ENCODE peak calls at places on chromosome 12, in seven cellular contexts. One of them, this sample, is unnamed.

GRCh38 chr12:110718222-110718908 is 24.3 kb downstream of the PPP1CC start:
- DNase-seq in hepatocyte: no peak
- DNase-seq in stimulated activated CD4-positive, alpha-beta T cell treated with anti-CD3 and anti-CD28 coated beads, Interleukin-12 subunit alpha, Interleukin-12 subunit beta, amount 100 ng/mL, for 4 hours: no peak
- DNase-seq in NCI-H1930: no peak
- DNase-seq in AG04449: no peak
- DNase-seq in putamen: no peak
- DNase-seq in AG20443: no peak
- DNase-seq in this sample: no peak

GRCh38 chr12:109870648-109871047 is 9.7 kb downstream of the GLTP start:
- DNase-seq in hepatocyte: no peak
- DNase-seq in stimulated activated CD4-positive, alpha-beta T cell treated with anti-CD3 and anti-CD28 coated beads, Interleukin-12 subunit alpha, Interleukin-12 subunit beta, amount 100 ng/mL, for 4 hours: no peak
- DNase-seq in NCI-H1930: no peak
- DNase-seq in AG04449: no peak
- DNase-seq in putamen: no peak
- DNase-seq in AG20443: peak
- DNase-seq in this sample: no peak

GRCh38 chr12:57250956-57251355 is at the start of gene STAC3:
- DNase-seq in hepatocyte: no peak
- DNase-seq in stimulated activated CD4-positive, alpha-beta T cell treated with anti-CD3 and anti-CD28 coated beads, Interleukin-12 subunit alpha, Interleukin-12 subunit beta, amount 100 ng/mL, for 4 hours: no peak
- DNase-seq in NCI-H1930: no peak
- DNase-seq in AG04449: no peak
- DNase-seq in putamen: no peak
- DNase-seq in AG20443: no peak
- DNase-seq in this sample: no peak

GRCh38 chr12:58728397-58728796 is 191.9 kb downstream of the LRIG3 start:
- DNase-seq in hepatocyte: no peak
- DNase-seq in stimulated activated CD4-positive, alpha-beta T cell treated with anti-CD3 and anti-CD28 coated beads, Interleukin-12 subunit alpha, Interleukin-12 subunit beta, amount 100 ng/mL, for 4 hours: no peak
- DNase-seq in NCI-H1930: no peak
- DNase-seq in AG04449: no peak
- DNase-seq in putamen: no peak
- DNase-seq in AG20443: peak
- DNase-seq in this sample: no peak

GRCh38 chr12:4483885-4484823 is 38.5 kb upstream of the FGF6 start:
- DNase-seq in hepatocyte: no peak
- DNase-seq in stimulated activated CD4-positive, alpha-beta T cell treated with anti-CD3 and anti-CD28 coated beads, Interleukin-12 subunit alpha, Interleukin-12 subunit beta, amount 100 ng/mL, for 4 hours: no peak
- DNase-seq in NCI-H1930: no peak
- DNase-seq in AG04449: no peak
- DNase-seq in putamen: no peak
- DNase-seq in AG20443: no peak
- DNase-seq in this sample: no peak

GRCh38 chr12:52877242-52877641 is 27.6 kb downstream of the KRT8 start:
- DNase-seq in hepatocyte: no peak
- DNase-seq in stimulated activated CD4-positive, alpha-beta T cell treated with anti-CD3 and anti-CD28 coated beads, Interleukin-12 subunit alpha, Interleukin-12 subunit beta, amount 100 ng/mL, for 4 hours: no peak
- DNase-seq in NCI-H1930: no peak
- DNase-seq in AG04449: no peak
- DNase-seq in putamen: no peak
- DNase-seq in AG20443: no peak
- DNase-seq in this sample: no peak

GRCh38 chr12:10027311-10028099 is 3.0 kb upstream of the CLEC9A start:
- DNase-seq in hepatocyte: no peak
- DNase-seq in stimulated activated CD4-positive, alpha-beta T cell treated with anti-CD3 and anti-CD28 coated beads, Interleukin-12 subunit alpha, Interleukin-12 subunit beta, amount 100 ng/mL, for 4 hours: no peak
- DNase-seq in NCI-H1930: no peak
- DNase-seq in AG04449: no peak
- DNase-seq in putamen: no peak
- DNase-seq in AG20443: peak
- DNase-seq in this sample: no peak

GRCh38 chr12:42741771-42742510 is 152.4 kb upstream of the PRICKLE1 start:
- DNase-seq in hepatocyte: no peak
- DNase-seq in stimulated activated CD4-positive, alpha-beta T cell treated with anti-CD3 and anti-CD28 coated beads, Interleukin-12 subunit alpha, Interleukin-12 subunit beta, amount 100 ng/mL, for 4 hours: no peak
- DNase-seq in NCI-H1930: no peak
- DNase-seq in AG04449: no peak
- DNase-seq in putamen: no peak
- DNase-seq in AG20443: peak
- DNase-seq in this sample: no peak

GRCh38 chr12:112401054-112401453 is 8.4 kb downstream of the RPL6 start:
- DNase-seq in hepatocyte: no peak
- DNase-seq in stimulated activated CD4-positive, alpha-beta T cell treated with anti-CD3 and anti-CD28 coated beads, Interleukin-12 subunit alpha, Interleukin-12 subunit beta, amount 100 ng/mL, for 4 hours: no peak
- DNase-seq in NCI-H1930: no peak
- DNase-seq in AG04449: no peak
- DNase-seq in putamen: no peak
- DNase-seq in AG20443: no peak
- DNase-seq in this sample: no peak

GRCh38 chr12:57803317-57803893 is 15.1 kb downstream of the AVIL start:
- DNase-seq in hepatocyte: peak
- DNase-seq in stimulated activated CD4-positive, alpha-beta T cell treated with anti-CD3 and anti-CD28 coated beads, Interleukin-12 subunit alpha, Interleukin-12 subunit beta, amount 100 ng/mL, for 4 hours: peak
- DNase-seq in NCI-H1930: no peak
- DNase-seq in AG04449: no peak
- DNase-seq in putamen: no peak
- DNase-seq in AG20443: peak
- DNase-seq in this sample: no peak